ENCODE peak calls at places on chromosomes 16 and 17, in five cellular contexts. Y, U, X, T and S are unnamed samples.

GRCh38 chr17:78342438-78343098 is 17.3 kb downstream of the SOCS3 start:
- DNase-seq in Y (no peak), U (peak), X (no peak), T (peak), S (no peak)

GRCh38 chr16:71467810-71468209 is 5.8 kb upstream of the ZNF23 start:
- DNase-seq in Y (peak), U (peak), X (no peak), T (no peak), S (no peak)

GRCh38 chr16:65392831-65393565 is 271.1 kb upstream of the CDH11 start:
- DNase-seq in Y (no peak), U (peak), X (no peak), T (no peak), S (no peak)

GRCh38 chr17:19448341-19449268 is 37.6 kb downstream of the RNF112 start:
- DNase-seq in Y (no peak), U (peak), X (peak), T (peak), S (no peak)

GRCh38 chr17:66664336-66664735 is 170.6 kb upstream of the CACNG5 start:
- DNase-seq in Y (no peak), U (no peak), X (no peak), T (no peak), S (no peak)

GRCh38 chr16:80962879-80963278 is 43.8 kb downstream of the CMC2 start:
- DNase-seq in Y (no peak), U (no peak), X (no peak), T (no peak), S (no peak)

GRCh38 chr17:28733346-28733745 is 4.8 kb downstream of the NEK8 start:
- DNase-seq in Y (no peak), U (no peak), X (no peak), T (no peak), S (no peak)

GRCh38 chr17:15892679-15893332 is 52.1 kb upstream of the ADORA2B start:
- DNase-seq in Y (no peak), U (no peak), X (no peak), T (no peak), S (no peak)

GRCh38 chr16:55543470-55543869 is 23.0 kb upstream of the CAPNS2 start:
- DNase-seq in Y (no peak), U (no peak), X (no peak), T (peak), S (no peak)

GRCh38 chr16:56944954-56945839 is 13.3 kb downstream of the HERPUD1 start:
- DNase-seq in Y (no peak), U (peak), X (no peak), T (no peak), S (no peak)

GRCh38 chr17:3557768-3558583 is at the start of gene TRPV3:
- DNase-seq in Y (no peak), U (peak), X (no peak), T (no peak), S (peak)

GRCh38 chr16:27246439-27246838 is 22.1 kb downstream of the NSMCE1 start:
- DNase-seq in Y (no peak), U (no peak), X (no peak), T (no peak), S (peak)

GRCh38 chr17:77286641-77287431 is 146.1 kb downstream of the SEC14L1 start:
- DNase-seq in Y (no peak), U (peak), X (no peak), T (peak), S (peak)

GRCh38 chr16:81623365-81624102 is 155.6 kb upstream of the PLCG2 start:
- DNase-seq in Y (peak), U (no peak), X (peak), T (peak), S (peak)

GRCh38 chr17:75902406-75902805 is 2.3 kb downstream of the MRPL38 start:
- DNase-seq in Y (no peak), U (no peak), X (no peak), T (no peak), S (no peak)

GRCh38 chr16:8928467-8928957 is 35.2 kb downstream of the USP7 start:
- DNase-seq in Y (no peak), U (no peak), X (no peak), T (no peak), S (no peak)

GRCh38 chr17:60630352-60630751 is 30.4 kb downstream of the PPM1D start:
- DNase-seq in Y (no peak), U (no peak), X (no peak), T (no peak), S (no peak)

GRCh38 chr17:67157732-67158639 is 87.0 kb downstream of the HELZ start:
- DNase-seq in Y (no peak), U (peak), X (no peak), T (peak), S (no peak)

GRCh38 chr17:32331243-32332040 is 10.5 kb downstream of the C17orf75 start:
- DNase-seq in Y (no peak), U (no peak), X (no peak), T (no peak), S (no peak)

GRCh38 chr17:56939869-56940484 is 20.9 kb downstream of the COIL start:
- DNase-seq in Y (no peak), U (peak), X (no peak), T (peak), S (no peak)

GRCh38 chr17:79919164-79919585 is 79.9 kb upstream of the CBX4 start:
- DNase-seq in Y (no peak), U (peak), X (peak), T (no peak), S (peak)

GRCh38 chr16:16149710-16150116 is 73.6 kb downstream of the ABCC6 start:
- DNase-seq in Y (no peak), U (no peak), X (no peak), T (no peak), S (peak)

GRCh38 chr16:31003744-31004143 is 6.7 kb downstream of the STX1B start:
- DNase-seq in Y (no peak), U (no peak), X (no peak), T (no peak), S (no peak)

GRCh38 chr16:87822571-87822970 is 46.7 kb downstream of the SLC7A5 start:
- DNase-seq in Y (no peak), U (no peak), X (no peak), T (no peak), S (no peak)

GRCh38 chr17:17496189-17497064 is at the start of gene RASD1:
- DNase-seq in Y (peak), U (peak), X (peak), T (peak), S (peak)

GRCh38 chr17:43676471-43676870 is 14.7 kb upstream of the MEOX1 start:
- DNase-seq in Y (no peak), U (no peak), X (no peak), T (no peak), S (no peak)